ENCODE peak calls at places on chromosomes 3 and 15, in seven cellular contexts. L is H9, F is H1, D is mesenchymal stem cell, T is IMR-90, U is neuronal stem cell, G is trophoblast cell. A is an unnamed sample.

GRCh38 chr15:68025860-68026424 is 28.2 kb upstream of the PIAS1 start:
- DNase-seq in L (no peak), F (no peak), D (peak), T (peak), U (no peak), G (peak), A (no peak)

GRCh38 chr3:185353823-185354614 is 8.9 kb upstream of the MAP3K13 start:
- DNase-seq in L (peak), F (peak), D (peak), T (peak), U (peak), G (peak), A (peak)

GRCh38 chr15:80972276-80972675 is 17.3 kb downstream of the MESD start:
- DNase-seq in L (no peak), F (no peak), D (no peak), T (no peak), U (no peak), G (no peak), A (no peak)

GRCh38 chr3:10196389-10197052 is 31.8 kb downstream of the IRAK2 start:
- DNase-seq in L (no peak), F (no peak), D (peak), T (peak), U (no peak), G (no peak), A (no peak)

GRCh38 chr3:13162550-13163320 is 89.5 kb upstream of the IQSEC1 start:
- DNase-seq in L (peak), F (no peak), D (no peak), T (no peak), U (no peak), G (no peak), A (no peak)

GRCh38 chr15:50109086-50109987 is 9.7 kb downstream of the ATP8B4 start:
- DNase-seq in L (no peak), F (no peak), D (no peak), T (peak), U (no peak), G (no peak), A (no peak)

GRCh38 chr3:12054245-12054644 is 50.1 kb downstream of the SYN2 start:
- DNase-seq in L (no peak), F (no peak), D (no peak), T (no peak), U (no peak), G (peak), A (peak)

GRCh38 chr15:69298697-69299441 is at the start of gene PAQR5:
- DNase-seq in L (peak), F (peak), D (peak), T (no peak), U (no peak), G (peak), A (no peak)

GRCh38 chr3:188900421-188900941 is 271.3 kb upstream of the TPRG1 start:
- DNase-seq in L (no peak), F (no peak), D (peak), T (peak), U (no peak), G (peak), A (no peak)

DNA sequence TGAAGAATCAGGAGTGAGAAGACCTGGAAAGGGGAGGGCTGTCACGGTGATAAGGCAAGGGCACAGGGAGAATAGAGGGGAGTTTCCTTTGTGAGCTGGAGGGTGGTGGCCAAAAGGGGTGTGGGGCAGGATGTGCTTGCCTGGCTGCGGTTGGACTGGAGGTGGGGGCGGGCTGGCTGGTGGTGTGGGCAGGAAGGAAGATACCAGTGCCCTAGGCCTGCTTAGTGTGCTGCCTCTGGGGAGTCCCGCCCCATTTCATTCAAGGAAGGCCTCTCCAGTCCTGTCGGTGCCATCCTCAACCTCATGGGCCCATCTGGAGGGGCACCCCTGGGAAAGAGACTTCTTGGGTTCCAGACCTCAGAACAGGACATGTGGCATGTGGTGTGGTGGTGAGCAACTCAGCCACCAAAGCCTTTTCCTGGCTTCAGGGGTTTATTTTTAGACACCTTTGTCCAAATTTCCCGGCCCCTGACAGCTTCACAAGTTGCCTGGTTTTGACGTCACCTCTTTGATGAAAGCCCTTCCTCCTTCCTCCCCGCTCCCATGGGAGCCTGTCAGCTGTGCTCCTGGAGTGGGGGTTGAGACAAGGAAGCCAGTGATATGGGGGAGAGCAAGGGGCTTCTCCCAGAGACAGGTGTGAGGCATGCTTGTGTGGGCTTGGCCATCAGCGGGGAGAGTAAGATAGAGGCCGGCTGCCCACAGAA is 15.6 kb downstream of the TEX264 start:
- DNase-seq in L (peak), F (no peak), D (peak), T (peak), U (no peak), G (no peak), A (peak)
- H4K8ac ChIP-seq in L (no peak), F (no peak), D (no peak), T (no peak), U (no peak), G (no peak), A (no peak)

DNA sequence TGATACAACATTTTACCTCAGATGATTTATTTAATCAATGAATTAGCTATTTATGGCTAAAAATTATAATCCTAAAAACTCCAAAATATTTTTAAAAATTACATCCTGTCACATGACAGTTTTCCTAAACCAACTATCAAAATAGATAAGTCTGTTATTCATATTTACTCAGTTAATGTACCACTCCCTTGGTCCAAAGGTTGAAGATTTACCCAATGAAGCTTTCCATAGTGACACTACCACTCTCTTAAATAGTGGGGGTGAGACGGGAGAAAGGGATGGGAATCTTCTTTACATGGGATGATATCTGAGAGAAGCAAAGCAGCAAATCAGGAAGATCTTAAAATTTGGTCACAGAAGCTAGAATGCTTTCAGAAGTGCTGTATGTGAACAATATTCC is 30.5 kb downstream of the XRN1 start:
- DNase-seq in L (no peak), F (no peak), D (no peak), T (no peak), U (no peak), G (no peak), A (no peak)
- H2AK5ac ChIP-seq in L (no peak), F (no peak), D (no peak), T (no peak), U (no peak), G (no peak), A (no peak)

GRCh38 chr15:89051875-89052274 is 36.4 kb upstream of the ABHD2 start:
- DNase-seq in L (no peak), F (no peak), D (peak), T (peak), U (no peak), G (peak), A (peak)

GRCh38 chr15:89057506-89058133 is 30.6 kb upstream of the ABHD2 start:
- DNase-seq in L (peak), F (peak), D (peak), T (peak), U (peak), G (peak), A (peak)

GRCh38 chr15:89058376-89058775 is 29.9 kb upstream of the ABHD2 start:
- DNase-seq in L (no peak), F (no peak), D (no peak), T (no peak), U (no peak), G (no peak), A (no peak)

GRCh38 chr15:89052474-89052873 is 35.8 kb upstream of the ABHD2 start:
- DNase-seq in L (no peak), F (no peak), D (peak), T (peak), U (no peak), G (peak), A (no peak)

GRCh38 chr15:89054873-89055272 is 33.4 kb upstream of the ABHD2 start:
- DNase-seq in L (no peak), F (no peak), D (no peak), T (no peak), U (no peak), G (no peak), A (no peak)
- H4K8ac ChIP-seq in L (no peak), F (no peak), D (no peak), T (no peak), U (no peak), G (no peak), A (no peak)

DNA sequence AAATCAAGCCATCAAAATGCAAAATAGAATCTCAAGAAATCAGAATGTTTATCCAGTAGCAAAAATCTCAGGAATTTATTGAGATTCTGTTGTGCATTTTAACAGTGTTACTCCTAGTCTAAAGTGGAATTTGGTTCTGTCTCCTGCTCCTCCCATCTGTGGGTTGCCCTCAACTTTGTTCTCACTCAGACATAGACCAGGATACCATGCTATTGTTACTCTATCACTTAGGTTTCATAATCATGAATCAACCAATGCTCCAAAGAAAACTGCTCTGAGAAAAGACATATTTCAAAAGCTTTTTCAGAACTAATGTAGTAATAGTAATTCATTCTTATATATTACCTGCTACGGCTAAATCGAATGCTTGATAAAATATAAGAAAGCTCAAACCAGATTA is 274.7 kb downstream of the RBMS3 start:
- DNase-seq in L (no peak), F (no peak), D (no peak), T (no peak), U (no peak), G (no peak), A (peak)
- H2AK5ac ChIP-seq in L (no peak), F (no peak), D (no peak), T (no peak), U (no peak), G (no peak), A (no peak)

GRCh38 chr3:172982731-172983364 is 158.2 kb downstream of the SPATA16 start:
- DNase-seq in L (no peak), F (no peak), D (no peak), T (no peak), U (no peak), G (peak), A (peak)

GRCh38 chr3:172989373-172989772 is 151.7 kb downstream of the SPATA16 start:
- DNase-seq in L (no peak), F (no peak), D (no peak), T (no peak), U (no peak), G (no peak), A (no peak)

GRCh38 chr3:172991424-172991996 is 149.5 kb downstream of the SPATA16 start:
- DNase-seq in L (no peak), F (no peak), D (no peak), T (no peak), U (no peak), G (no peak), A (no peak)

GRCh38 chr3:172984938-172985337 is 156.1 kb downstream of the SPATA16 start:
- DNase-seq in L (no peak), F (no peak), D (no peak), T (no peak), U (no peak), G (no peak), A (no peak)

GRCh38 chr3:172987268-172987667 is 153.8 kb downstream of the SPATA16 start:
- DNase-seq in L (peak), F (peak), D (no peak), T (no peak), U (no peak), G (peak), A (peak)
- H4K8ac ChIP-seq in L (no peak), F (no peak), D (no peak), T (no peak), U (no peak), G (no peak), A (no peak)

GRCh38 chr15:65948352-65948751 is 79.1 kb downstream of the RAB11A start:
- DNase-seq in L (no peak), F (no peak), D (no peak), T (no peak), U (no peak), G (no peak), A (no peak)

GRCh38 chr15:65944404-65944803 is 75.1 kb downstream of the RAB11A start:
- DNase-seq in L (no peak), F (no peak), D (no peak), T (no peak), U (no peak), G (no peak), A (no peak)

GRCh38 chr15:65942436-65942835 is 73.1 kb downstream of the RAB11A start:
- DNase-seq in L (no peak), F (no peak), D (no peak), T (no peak), U (no peak), G (no peak), A (no peak)

GRCh38 chr15:65949482-65949881 is 80.2 kb downstream of the RAB11A start:
- DNase-seq in L (no peak), F (no peak), D (no peak), T (no peak), U (no peak), G (no peak), A (no peak)

DNA sequence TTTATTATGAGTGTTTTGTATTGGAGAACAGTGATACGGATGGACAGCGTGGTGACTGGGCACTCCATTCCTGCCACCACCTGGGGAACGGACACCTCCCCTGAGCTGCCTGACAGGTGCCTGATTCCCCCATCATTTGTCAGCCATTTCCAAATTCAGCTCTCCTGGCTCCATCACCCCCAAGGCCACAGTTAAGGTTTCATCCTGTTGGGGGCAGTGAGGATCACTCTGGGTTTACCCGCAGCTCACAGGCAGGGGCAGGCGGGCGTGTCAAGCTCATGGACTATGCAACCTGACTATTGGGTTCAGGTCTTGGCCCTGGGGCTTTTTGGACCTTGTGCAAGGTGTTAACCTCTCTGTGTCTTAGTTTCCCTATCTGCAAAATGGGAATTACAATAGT is 76.3 kb downstream of the RAB11A start:
- DNase-seq in L (peak), F (no peak), D (no peak), T (no peak), U (no peak), G (no peak), A (peak)
- H2AK5ac ChIP-seq in L (no peak), F (no peak), D (no peak), T (no peak), U (no peak), G (no peak), A (no peak)

GRCh38 chr3:65948833-65949573 is 89.7 kb downstream of the MAGI1 start:
- DNase-seq in L (no peak), F (no peak), D (no peak), T (no peak), U (no peak), G (no peak), A (no peak)

GRCh38 chr3:65944252-65944651 is 94.5 kb downstream of the MAGI1 start:
- DNase-seq in L (no peak), F (no peak), D (no peak), T (no peak), U (no peak), G (no peak), A (no peak)

GRCh38 chr3:65945953-65946352 is 92.8 kb downstream of the MAGI1 start:
- DNase-seq in L (no peak), F (no peak), D (no peak), T (no peak), U (no peak), G (no peak), A (no peak)

GRCh38 chr3:65946438-65946837 is 92.3 kb downstream of the MAGI1 start:
- DNase-seq in L (no peak), F (no peak), D (no peak), T (peak), U (no peak), G (no peak), A (no peak)

DNA sequence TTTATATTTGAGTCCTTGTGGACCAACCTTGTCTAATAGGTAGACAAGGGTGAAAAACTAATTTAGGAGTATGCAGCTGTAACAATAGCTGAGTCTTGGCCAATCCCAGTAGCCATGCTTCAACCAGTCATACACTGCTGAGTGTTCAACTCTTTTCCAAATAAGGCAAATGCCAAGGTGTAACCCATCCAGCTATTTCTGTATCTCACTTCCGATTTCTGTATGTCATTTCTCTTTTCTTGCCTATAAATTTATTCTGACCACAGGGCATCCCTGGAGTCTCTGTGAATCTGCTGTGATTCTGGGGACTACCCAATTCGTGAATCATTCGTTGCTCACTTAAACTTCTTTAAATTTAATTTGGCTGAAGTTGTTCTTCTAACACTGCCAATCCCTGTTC is 93.2 kb downstream of the MAGI1 start:
- DNase-seq in L (no peak), F (no peak), D (no peak), T (peak), U (no peak), G (no peak), A (no peak)
- H4K8ac ChIP-seq in L (no peak), F (no peak), D (no peak), T (no peak), U (no peak), G (no peak), A (no peak)

GRCh38 chr3:159839561-159840379 is 148.9 kb upstream of the IL12A start:
- DNase-seq in L (peak), F (peak), D (peak), T (no peak), U (peak), G (no peak), A (peak)

GRCh38 chr3:159837725-159838124 is 150.9 kb upstream of the IL12A start:
- DNase-seq in L (no peak), F (no peak), D (peak), T (no peak), U (no peak), G (no peak), A (no peak)

GRCh38 chr3:159838936-159839335 is 149.7 kb upstream of the IL12A start:
- DNase-seq in L (no peak), F (no peak), D (no peak), T (no peak), U (no peak), G (no peak), A (no peak)

GRCh38 chr3:159841766-159842165 is 146.9 kb upstream of the IL12A start:
- DNase-seq in L (no peak), F (no peak), D (no peak), T (no peak), U (no peak), G (no peak), A (no peak)

DNA sequence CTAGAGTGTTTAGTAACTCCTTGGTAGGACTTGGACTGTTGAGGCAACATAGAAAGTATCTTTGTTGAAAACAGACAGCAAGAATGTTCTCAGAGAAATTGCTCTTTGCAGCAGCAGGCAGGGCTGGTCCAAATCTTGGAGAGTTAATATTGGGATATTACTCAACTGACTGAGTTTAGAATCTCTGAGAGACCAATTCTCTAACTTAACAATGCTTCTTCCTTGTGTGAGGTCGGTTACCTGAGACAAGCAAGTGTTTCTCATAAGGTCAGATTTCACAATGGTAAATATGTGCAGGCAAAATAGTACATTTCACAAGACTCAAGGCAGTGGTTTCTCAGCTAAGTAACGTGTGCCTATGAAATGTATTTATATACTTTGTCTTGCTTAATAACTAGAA is 147.7 kb upstream of the IL12A start:
- DNase-seq in L (no peak), F (no peak), D (peak), T (no peak), U (no peak), G (peak), A (no peak)
- H2AK5ac ChIP-seq in L (no peak), F (no peak), D (no peak), T (no peak), U (no peak), G (no peak), A (no peak)

DNA sequence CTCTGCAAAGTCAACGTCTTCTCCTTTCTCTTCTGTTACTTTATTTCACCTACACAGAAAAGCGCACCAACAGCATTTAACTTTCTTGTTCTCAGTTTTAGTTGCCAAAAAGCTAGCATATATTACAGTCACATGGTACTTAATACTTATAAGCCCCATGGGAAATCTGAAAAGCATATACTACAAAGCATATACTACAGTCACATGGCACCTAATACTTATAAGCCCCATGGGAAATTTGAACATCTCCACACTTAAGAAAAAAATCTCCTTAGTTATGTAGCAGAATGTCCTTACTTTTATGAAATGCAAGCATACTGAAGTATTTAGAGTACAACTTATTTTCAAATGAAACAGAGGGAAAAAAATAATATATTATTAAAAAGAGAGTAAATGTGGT is 13.3 kb downstream of the ADAM10 start:
- DNase-seq in L (no peak), F (no peak), D (no peak), T (no peak), U (no peak), G (no peak), A (no peak)
- H4K8ac ChIP-seq in L (no peak), F (no peak), D (no peak), T (no peak), U (no peak), G (no peak), A (no peak)

DNA sequence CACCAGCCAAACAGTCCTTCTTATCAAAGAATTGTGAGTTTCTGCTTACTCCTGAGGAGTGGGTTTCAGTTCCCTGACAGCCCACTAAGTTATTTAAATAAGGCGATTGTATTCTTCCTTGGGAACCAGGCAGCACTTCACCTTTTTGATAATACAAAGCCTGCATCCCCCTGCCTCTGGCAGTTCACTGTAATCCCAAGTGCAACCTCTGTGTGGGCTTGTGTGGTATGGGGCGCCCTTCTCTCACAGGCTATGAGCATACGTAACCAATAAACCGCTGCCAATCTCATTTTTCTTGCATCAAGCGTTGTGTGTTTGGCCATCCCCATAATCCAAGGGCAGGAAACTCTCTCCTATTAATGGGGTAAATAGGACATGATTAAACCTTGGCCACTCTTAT is 1025.6 kb downstream of the NSUN3 start:
- DNase-seq in L (peak), F (no peak), D (no peak), T (no peak), U (no peak), G (no peak), A (peak)
- H2AK5ac ChIP-seq in L (no peak), F (no peak), D (no peak), T (no peak), U (no peak), G (no peak), A (no peak)

A was measured in mesendoderm.